ENCODE peak calls at places on chromosomes 5 and 9, in five cellular contexts. One of them, this sample, is unnamed. For H3K4me1 and H3K27me3, the result is how much of the 10 kb centered on the place peaks cover.

GRCh38 chr5:33854733-33855151 is 37.0 kb downstream of the ADAMTS12 start:
- DNase-seq in IMR-90: peak
- DNase-seq in left ventricle myocardium inferior: no peak
- DNase-seq in H9: no peak
- DNase-seq in heart right ventricle: no peak
- DNase-seq in this sample: no peak

GRCh38 chr9:76521906-76522305 is 62.9 kb downstream of the GCNT1 start:
- DNase-seq in IMR-90: no peak
- DNase-seq in left ventricle myocardium inferior: no peak
- DNase-seq in H9: no peak
- DNase-seq in heart right ventricle: no peak
- DNase-seq in this sample: no peak

GRCh38 chr5:33806736-33807442 is 84.9 kb downstream of the ADAMTS12 start:
- DNase-seq in IMR-90: peak
- DNase-seq in left ventricle myocardium inferior: no peak
- DNase-seq in H9: no peak
- DNase-seq in heart right ventricle: no peak
- DNase-seq in this sample: no peak

GRCh38 chr9:133991211-133991921 is 758 bp downstream of the VAV2 start:
- DNase-seq in IMR-90: no peak
- DNase-seq in left ventricle myocardium inferior: no peak
- DNase-seq in H9: no peak
- DNase-seq in heart right ventricle: peak
- DNase-seq in this sample: no peak

GRCh38 chr5:91182763-91183162 is 200.4 kb downstream of the ARRDC3 start:
- DNase-seq in IMR-90: no peak
- DNase-seq in left ventricle myocardium inferior: no peak
- DNase-seq in H9: no peak
- DNase-seq in heart right ventricle: no peak
- DNase-seq in this sample: peak

GRCh38 chr5:148454576-148454975 is 70.8 kb downstream of the FBXO38 start:
- DNase-seq in IMR-90: no peak
- DNase-seq in left ventricle myocardium inferior: no peak
- DNase-seq in H9: no peak
- DNase-seq in heart right ventricle: peak
- DNase-seq in this sample: no peak

GRCh38 chr9:76677481-76678055 is 86.7 kb upstream of the PCA3 start:
- DNase-seq in IMR-90: no peak
- DNase-seq in left ventricle myocardium inferior: no peak
- DNase-seq in H9: no peak
- DNase-seq in heart right ventricle: no peak
- DNase-seq in this sample: no peak

GRCh38 chr9:127170652-127171051 is 48.2 kb upstream of the ANGPTL2 start:
- DNase-seq in IMR-90: no peak
- DNase-seq in left ventricle myocardium inferior: no peak
- DNase-seq in H9: no peak
- DNase-seq in heart right ventricle: no peak
- DNase-seq in this sample: no peak

GRCh38 chr5:139481122-139481533 is 1.4 kb downstream of the STING1 start:
- DNase-seq in IMR-90: no peak
- DNase-seq in left ventricle myocardium inferior: peak
- DNase-seq in H9: no peak
- DNase-seq in heart right ventricle: peak
- DNase-seq in this sample: peak

GRCh38 chr9:76610009-76610352 is 151.0 kb downstream of the GCNT1 start:
- DNase-seq in IMR-90: peak
- DNase-seq in left ventricle myocardium inferior: peak
- DNase-seq in H9: no peak
- DNase-seq in heart right ventricle: peak
- DNase-seq in this sample: peak

GRCh38 chr9:117796681-117797080 is 92.5 kb downstream of the TLR4 start:
- DNase-seq in IMR-90: no peak
- DNase-seq in left ventricle myocardium inferior: no peak
- DNase-seq in H9: no peak
- DNase-seq in heart right ventricle: no peak
- DNase-seq in this sample: no peak

GRCh38 chr5:36367524-36367923 is 65.8 kb upstream of the RANBP3L start:
- DNase-seq in IMR-90: peak
- DNase-seq in left ventricle myocardium inferior: no peak
- DNase-seq in H9: no peak
- DNase-seq in heart right ventricle: no peak
- DNase-seq in this sample: no peak

GRCh38 chr9:105332471-105332870 is 88.0 kb downstream of the SLC44A1 start:
- DNase-seq in IMR-90: peak
- DNase-seq in left ventricle myocardium inferior: no peak
- DNase-seq in H9: no peak
- DNase-seq in heart right ventricle: no peak
- DNase-seq in this sample: no peak

GRCh38 chr5:111469905-111470304 is 42.4 kb downstream of the STARD4 start:
- DNase-seq in IMR-90: no peak
- DNase-seq in left ventricle myocardium inferior: no peak
- DNase-seq in H9: no peak
- DNase-seq in heart right ventricle: no peak
- DNase-seq in this sample: no peak

GRCh38 chr9:130665029-130665430 is 636 bp downstream of the PRDM12 start:
- DNase-seq in IMR-90: no peak
- DNase-seq in left ventricle myocardium inferior: no peak
- DNase-seq in H9: no peak
- DNase-seq in heart right ventricle: no peak
- DNase-seq in this sample: no peak

GRCh38 chr9:12843735-12844134 is 68.9 kb downstream of the LURAP1L start:
- DNase-seq in IMR-90: peak
- DNase-seq in left ventricle myocardium inferior: no peak
- DNase-seq in H9: no peak
- DNase-seq in heart right ventricle: no peak
- DNase-seq in this sample: no peak

GRCh38 chr5:107542831-107543231 is 127.9 kb downstream of the EFNA5 start:
- DNase-seq in IMR-90: peak
- DNase-seq in left ventricle myocardium inferior: peak
- DNase-seq in H9: no peak
- DNase-seq in heart right ventricle: peak
- DNase-seq in this sample: peak

GRCh38 chr9:38309324-38310195 is 82.9 kb upstream of the ALDH1B1 start:
- DNase-seq in IMR-90: peak
- DNase-seq in left ventricle myocardium inferior: no peak
- DNase-seq in H9: no peak
- DNase-seq in heart right ventricle: no peak
- DNase-seq in this sample: no peak

GRCh38 chr5:157269165-157269671 is 3.3 kb downstream of the CYFIP2 start:
- DNase-seq in IMR-90: no peak
- DNase-seq in left ventricle myocardium inferior: no peak
- DNase-seq in H9: peak
- DNase-seq in heart right ventricle: no peak
- DNase-seq in this sample: no peak

GRCh38 chr5:157275403-157275802 is 9.5 kb downstream of the CYFIP2 start:
- DNase-seq in IMR-90: no peak
- DNase-seq in left ventricle myocardium inferior: no peak
- DNase-seq in H9: no peak
- DNase-seq in heart right ventricle: no peak
- DNase-seq in this sample: no peak

GRCh38 chr5:157271740-157272271 is 5.9 kb downstream of the CYFIP2 start:
- DNase-seq in IMR-90: no peak
- DNase-seq in left ventricle myocardium inferior: no peak
- DNase-seq in H9: no peak
- DNase-seq in heart right ventricle: no peak
- DNase-seq in this sample: no peak

GRCh38 chr5:157269763-157270272 is 3.9 kb downstream of the CYFIP2 start:
- DNase-seq in IMR-90: no peak
- DNase-seq in left ventricle myocardium inferior: no peak
- DNase-seq in H9: no peak
- DNase-seq in heart right ventricle: no peak
- DNase-seq in this sample: no peak

DNA sequence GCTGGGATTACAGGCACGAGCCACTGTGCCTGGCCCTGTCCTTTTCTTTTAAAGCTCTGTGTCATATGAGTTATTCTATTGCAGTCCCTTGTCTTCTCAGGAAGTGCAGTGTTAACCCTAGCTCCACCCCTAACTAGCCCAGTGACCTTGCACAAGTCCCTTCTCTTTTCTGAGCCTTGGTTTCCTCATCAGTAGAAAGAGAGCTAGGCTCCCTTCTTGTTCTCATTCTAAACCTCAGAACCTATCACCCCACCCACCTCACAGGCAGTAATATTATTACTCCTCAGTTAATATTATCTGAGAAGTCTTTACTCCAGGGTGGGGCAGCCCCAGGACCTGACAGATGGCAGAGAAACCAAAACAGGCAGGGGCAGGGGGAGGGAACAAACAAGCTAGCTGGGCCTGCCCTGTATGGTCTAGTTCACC is 7.2 kb downstream of the CYFIP2 start:
- DNase-seq in IMR-90: no peak
- DNase-seq in left ventricle myocardium inferior: no peak
- DNase-seq in H9: no peak
- DNase-seq in heart right ventricle: no peak
- DNase-seq in this sample: no peak
- H3K4me1 ChIP-seq in IMR-90: under half
- H3K4me1 ChIP-seq in left ventricle myocardium inferior: under half
- H3K4me1 ChIP-seq in H9: under half
- H3K4me1 ChIP-seq in heart right ventricle: half or more
- H3K4me1 ChIP-seq in this sample: under half

DNA sequence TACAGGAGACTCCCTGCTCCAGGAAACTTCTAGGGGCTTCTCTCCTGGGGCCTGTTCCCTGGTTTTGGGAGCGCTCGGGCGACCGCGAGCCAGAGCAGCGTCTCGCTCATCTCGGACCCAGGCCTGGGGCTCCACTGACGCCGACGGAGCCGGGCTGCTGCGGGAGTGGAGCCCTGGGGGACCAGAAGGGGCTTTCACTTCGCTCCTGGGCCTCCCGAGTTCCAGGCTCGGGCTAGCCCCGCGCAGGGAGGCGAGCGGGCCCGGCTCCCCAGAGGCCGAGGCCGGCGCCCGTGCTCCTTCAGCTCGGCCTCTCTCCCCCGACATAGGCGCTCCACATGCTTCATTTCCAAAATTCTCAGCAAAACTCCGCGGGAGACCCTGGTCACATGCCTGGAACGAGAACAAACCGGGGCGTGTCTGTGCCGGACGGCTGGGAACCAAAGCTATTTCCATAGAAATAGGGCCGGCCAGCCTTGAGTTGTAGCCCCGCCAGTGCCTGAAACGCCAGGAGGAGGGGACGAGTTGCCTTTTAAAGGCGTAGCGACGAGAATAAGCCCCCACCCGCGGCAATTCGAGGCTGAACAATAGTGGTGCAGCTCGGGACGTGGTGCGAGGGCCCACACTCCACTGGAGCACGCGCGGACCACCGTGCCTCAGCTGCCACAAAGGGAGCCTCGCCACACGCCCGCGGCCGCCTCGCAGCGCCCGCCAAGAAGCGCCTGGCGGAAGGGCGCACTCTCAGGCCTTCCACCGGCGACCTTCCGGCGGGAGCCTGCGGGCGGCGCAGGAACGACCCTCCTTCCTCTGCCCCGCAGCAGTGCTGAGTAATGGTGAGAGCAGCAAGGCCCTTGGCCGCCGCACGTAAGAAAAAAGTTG is 1.1 kb upstream of the G3BP1 start:
- DNase-seq in IMR-90: peak
- DNase-seq in left ventricle myocardium inferior: peak
- DNase-seq in H9: peak
- DNase-seq in heart right ventricle: peak
- DNase-seq in this sample: peak
- H3K27me3 ChIP-seq in IMR-90: under half
- H3K27me3 ChIP-seq in left ventricle myocardium inferior: under half
- H3K27me3 ChIP-seq in H9: under half
- H3K27me3 ChIP-seq in heart right ventricle: under half
- H3K27me3 ChIP-seq in this sample: under half

GRCh38 chr5:177520906-177521513 is 4.2 kb upstream of the DDX41 start:
- DNase-seq in IMR-90: no peak
- DNase-seq in left ventricle myocardium inferior: no peak
- DNase-seq in H9: no peak
- DNase-seq in heart right ventricle: no peak
- DNase-seq in this sample: no peak
- TF ChIP-seq CTCF in IMR-90: peak
- TF ChIP-seq CTCF in left ventricle myocardium inferior: no peak
- TF ChIP-seq CTCF in H9: peak
- TF ChIP-seq CTCF in heart right ventricle: no peak
- TF ChIP-seq CTCF in this sample: no peak

DNA sequence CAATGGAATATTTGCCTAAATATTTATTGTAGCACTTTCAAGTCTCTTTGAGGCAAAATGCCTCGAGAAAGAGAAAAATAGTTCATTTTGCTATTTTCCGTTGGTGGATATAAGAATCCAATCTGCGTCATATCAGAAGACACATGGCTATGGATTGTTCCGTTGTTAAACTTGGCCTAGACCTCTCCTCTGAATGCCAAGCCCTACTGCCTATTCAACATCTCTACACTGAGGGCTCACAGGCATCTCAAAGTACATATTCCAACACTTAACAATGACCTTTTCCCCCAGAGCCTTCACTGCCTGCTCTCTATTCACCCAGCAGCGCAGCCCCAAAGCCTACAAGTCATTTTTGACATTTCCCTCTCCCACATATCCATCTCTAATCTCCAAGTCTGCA is 350.1 kb downstream of the GLIS3 start:
- DNase-seq in IMR-90: no peak
- DNase-seq in left ventricle myocardium inferior: no peak
- DNase-seq in H9: no peak
- DNase-seq in heart right ventricle: no peak
- DNase-seq in this sample: no peak
- H3K4me1 ChIP-seq in IMR-90: under half
- H3K4me1 ChIP-seq in left ventricle myocardium inferior: under half
- H3K4me1 ChIP-seq in H9: under half
- H3K4me1 ChIP-seq in heart right ventricle: under half
- H3K4me1 ChIP-seq in this sample: under half

DNA sequence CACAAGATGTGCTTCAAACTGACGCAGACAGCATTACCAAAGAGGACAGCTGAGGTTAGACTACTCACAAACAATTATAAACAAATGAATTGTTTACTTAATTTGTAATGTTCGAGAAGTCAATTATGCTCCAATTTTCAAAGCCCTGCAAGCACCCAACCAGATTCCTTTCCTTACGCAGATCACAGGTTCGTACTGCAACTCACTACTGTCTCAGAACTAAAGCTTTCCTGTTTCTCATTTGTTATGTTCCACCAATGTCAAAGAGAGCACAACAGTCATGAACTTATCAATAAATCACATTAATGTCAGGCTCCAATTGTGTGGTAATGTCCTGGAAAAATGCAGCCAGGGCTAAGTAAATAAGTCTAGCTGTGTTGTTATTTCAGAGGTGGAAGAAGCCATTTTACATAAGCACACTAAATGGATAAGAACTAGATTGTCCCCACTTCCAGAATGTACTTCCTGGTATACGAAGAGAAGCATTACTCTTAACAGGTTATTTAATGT is 488.6 kb upstream of the PTGER4 start:
- DNase-seq in IMR-90: no peak
- DNase-seq in left ventricle myocardium inferior: no peak
- DNase-seq in H9: no peak
- DNase-seq in heart right ventricle: no peak
- DNase-seq in this sample: no peak
- H3K27me3 ChIP-seq in IMR-90: under half
- H3K27me3 ChIP-seq in left ventricle myocardium inferior: under half
- H3K27me3 ChIP-seq in H9: under half
- H3K27me3 ChIP-seq in heart right ventricle: under half
- H3K27me3 ChIP-seq in this sample: under half

This sample was measured in tibial artery.